ENCODE peak calls at places on chromosome 9, in six cellular contexts. L is ovary, W is body of pancreas, F is heart left ventricle, U is ascending aorta, P is small intestine. K is an unnamed sample.

GRCh38 chr9:14326264-14326826 is 12.4 kb upstream of the NFIB start:
- DNase-seq in L (no peak), W (no peak), F (no peak), U (no peak), P (no peak), K (no peak)

GRCh38 chr9:32942755-32943460 is 58.5 kb downstream of the APTX start:
- DNase-seq in L (no peak), W (no peak), F (no peak), U (no peak), P (no peak), K (no peak)

GRCh38 chr9:135463140-135463539 is 16.4 kb upstream of the PPP1R26 start:
- DNase-seq in L (no peak), W (no peak), F (no peak), U (no peak), P (no peak), K (no peak)

GRCh38 chr9:74800226-74800625 is 87.5 kb downstream of the TRPM6 start:
- DNase-seq in L (no peak), W (no peak), F (no peak), U (no peak), P (no peak), K (no peak)

GRCh38 chr9:134661791-134662142 is 20.2 kb downstream of the COL5A1 start:
- DNase-seq in L (no peak), W (no peak), F (no peak), U (no peak), P (no peak), K (peak; percentile 70)

GRCh38 chr9:91295357-91295756 is 66.4 kb downstream of the AUH start:
- DNase-seq in L (no peak), W (no peak), F (no peak), U (no peak), P (no peak), K (no peak)

GRCh38 chr9:1047605-1048235 is 2.4 kb upstream of the DMRT2 start:
- DNase-seq in L (no peak), W (no peak), F (no peak), U (no peak), P (peak; percentile 5), K (no peak)

GRCh38 chr9:78366827-78367226 is 69.9 kb downstream of the PSAT1 start:
- DNase-seq in L (no peak), W (no peak), F (no peak), U (no peak), P (no peak), K (no peak)

GRCh38 chr9:123438321-123438720 is 82.3 kb downstream of the CRB2 start:
- DNase-seq in L (no peak), W (no peak), F (no peak), U (no peak), P (no peak), K (no peak)

GRCh38 chr9:97502222-97502983 is 937 bp downstream of the TMOD1 start:
- DNase-seq in L (peak; percentile 61), W (peak; percentile 24), F (peak; percentile 68), U (no peak), P (no peak), K (no peak)

GRCh38 chr9:127197861-127198430 is 66.6 kb upstream of the GARNL3 start:
- DNase-seq in L (peak; percentile 51), W (no peak), F (no peak), U (no peak), P (no peak), K (no peak)

GRCh38 chr9:16828335-16829281 is 41.9 kb downstream of the BNC2 start:
- DNase-seq in L (peak; percentile 39), W (peak; percentile 24), F (peak; percentile 60), U (no peak), P (no peak), K (no peak)

GRCh38 chr9:132780230-132781007 is 97.7 kb downstream of the AK8 start:
- DNase-seq in L (no peak), W (no peak), F (no peak), U (no peak), P (no peak), K (no peak)

GRCh38 chr9:129608561-129609481 is 12.1 kb downstream of the C9orf50 start:
- DNase-seq in L (peak; percentile 61), W (no peak), F (no peak), U (no peak), P (no peak), K (no peak)

GRCh38 chr9:114377046-114377445 is 10.7 kb downstream of the AKNA start:
- DNase-seq in L (no peak), W (no peak), F (peak; percentile 40), U (no peak), P (no peak), K (no peak)
- H3K4me1 ChIP-seq in L (peaks cover 2% of the 10 kb centered on the region), W (no peaks in the 10 kb centered on the region), F (peaks cover 6% of the 10 kb centered on the region), U (peaks cover 33% of the 10 kb centered on the region), P (no peaks in the 10 kb centered on the region), K (peaks cover 6% of the 10 kb centered on the region)

GRCh38 chr9:35035851-35036701 is 36.3 kb downstream of the VCP start:
- DNase-seq in L (peak; percentile 62), W (no peak), F (peak; percentile 85), U (no peak), P (no peak), K (no peak)
- H3K4me3 ChIP-seq in L (peak overlapping the region; percentile 3), W (no peak overlapping the region), F (peak overlapping the region; percentile 46), U (peak overlapping the region; percentile 1), P (no peak overlapping the region), K (no peak overlapping the region)

GRCh38 chr9:79694208-79694607 is 122.4 kb downstream of the TLE4 start:
- DNase-seq in L (no peak), W (no peak), F (no peak), U (no peak), P (no peak), K (no peak)
- H3K4me1 ChIP-seq in L (peaks cover 6% of the 10 kb centered on the region), W (no peaks in the 10 kb centered on the region), F (no peaks in the 10 kb centered on the region), U (no peaks in the 10 kb centered on the region), P (no peaks in the 10 kb centered on the region), K (no peaks in the 10 kb centered on the region)

GRCh38 chr9:121192959-121193645 is 8.6 kb downstream of the RAB14 start:
- DNase-seq in L (no peak), W (no peak), F (no peak), U (no peak), P (no peak), K (no peak)

GRCh38 chr9:121197135-121197534 is 4.5 kb downstream of the RAB14 start:
- DNase-seq in L (no peak), W (no peak), F (no peak), U (no peak), P (no peak), K (no peak)

GRCh38 chr9:121196389-121196788 is 5.3 kb downstream of the RAB14 start:
- DNase-seq in L (no peak), W (no peak), F (no peak), U (no peak), P (peak; percentile 19), K (no peak)

GRCh38 chr9:121192518-121192917 is 9.2 kb downstream of the RAB14 start:
- DNase-seq in L (no peak), W (no peak), F (no peak), U (no peak), P (no peak), K (no peak)

DNA sequence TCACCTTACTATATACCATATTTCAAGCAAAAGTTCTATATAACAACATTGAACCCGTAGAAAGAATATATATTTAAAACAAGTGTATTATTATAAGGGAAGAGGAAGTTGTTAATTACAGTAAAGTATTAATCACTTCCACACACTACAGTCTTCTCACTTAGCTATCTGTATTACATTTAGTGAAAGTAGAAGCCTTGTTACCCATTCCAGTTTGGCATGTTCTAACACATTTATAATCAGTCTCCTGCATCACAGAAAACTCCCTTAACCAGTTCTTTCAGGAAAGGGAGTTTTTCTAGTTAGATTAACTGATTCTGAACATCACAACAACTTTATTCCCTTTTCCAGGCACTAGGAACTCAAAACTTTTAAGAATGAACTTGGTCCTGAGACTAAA is 6.9 kb downstream of the RAB14 start:
- DNase-seq in L (no peak), W (no peak), F (no peak), U (no peak), P (no peak), K (no peak)
- H3K4me3 ChIP-seq in L (no peak overlapping the region), W (no peak overlapping the region), F (no peak overlapping the region), U (no peak overlapping the region), P (no peak overlapping the region), K (no peak overlapping the region)